ENCODE peak calls at places on chromosomes 16 and 17, in six cellular contexts. G is GM23248, N is NCI-H460, S is cerebellum, V is epithelial cell of proximal tubule, Z is A549. M is an unnamed sample.

GRCh38 chr16:49103298-49103697 is 178.3 kb downstream of the CBLN1 start:
- DNase-seq in G (no peak), N (no peak), S (no peak), V (no peak), Z (no peak), M (no peak)

GRCh38 chr17:28285965-28286364 is 33.0 kb upstream of the TMEM97 start:
- DNase-seq in G (no peak), N (no peak), S (no peak), V (no peak), Z (no peak), M (no peak)

GRCh38 chr17:48506246-48506645 is 24.6 kb downstream of the HOXB1 start:
- DNase-seq in G (peak), N (no peak), S (no peak), V (no peak), Z (no peak), M (no peak)

GRCh38 chr17:82848022-82848592 is 8.3 kb upstream of the ZNF750 start:
- DNase-seq in G (no peak), N (no peak), S (no peak), V (no peak), Z (no peak), M (no peak)

GRCh38 chr17:78653382-78653781 is 76.2 kb upstream of the DNAH17 start:
- DNase-seq in G (peak), N (no peak), S (no peak), V (peak), Z (peak), M (peak)

GRCh38 chr17:8835631-8836364 is 31.7 kb downstream of the PIK3R6 start:
- DNase-seq in G (no peak), N (no peak), S (no peak), V (no peak), Z (no peak), M (peak)

GRCh38 chr16:75566889-75567255 is 693 bp downstream of the GABARAPL2 start:
- DNase-seq in G (peak), N (no peak), S (no peak), V (no peak), Z (no peak), M (peak)

GRCh38 chr16:67941469-67942199 is 2.3 kb downstream of the LCAT start:
- DNase-seq in G (no peak), N (no peak), S (no peak), V (no peak), Z (no peak), M (no peak)

GRCh38 chr17:81849457-81849856 is 10.9 kb downstream of the P4HB start:
- DNase-seq in G (no peak), N (no peak), S (no peak), V (no peak), Z (no peak), M (no peak)

GRCh38 chr17:13273744-13274295 is 256.0 kb upstream of the ELAC2 start:
- DNase-seq in G (peak), N (no peak), S (no peak), V (no peak), Z (no peak), M (no peak)

GRCh38 chr16:75282811-75283281 is 31.4 kb upstream of the BCAR1 start:
- DNase-seq in G (peak), N (no peak), S (peak), V (no peak), Z (no peak), M (no peak)

M was measured in endodermal cell.